ENCODE peak calls at places on chromosomes 6 and 20, in ten cellular contexts. One of them, this sample, is unnamed.

GRCh38 chr20:33387177-33387576 is 14.1 kb downstream of the CDK5RAP1 start:
- DNase-seq in NCI-H1417: no peak
- DNase-seq in EL: peak; percentile 71
- DNase-seq in Daoy: peak; percentile 82
- DNase-seq in tibial nerve: no peak
- DNase-seq in HCEC 1CT: no peak
- DNase-seq in globus pallidus: no peak
- DNase-seq in NCI-H1105: no peak
- DNase-seq in astrocyte of the spinal cord: no peak
- DNase-seq in H54: peak; percentile 58
- DNase-seq in this sample: no peak

GRCh38 chr20:50368813-50369224 is 141.4 kb upstream of the PTPN1 start:
- DNase-seq in NCI-H1417: no peak
- DNase-seq in EL: no peak
- DNase-seq in Daoy: no peak
- DNase-seq in tibial nerve: no peak
- DNase-seq in HCEC 1CT: no peak
- DNase-seq in globus pallidus: no peak
- DNase-seq in NCI-H1105: no peak
- DNase-seq in astrocyte of the spinal cord: no peak
- DNase-seq in H54: no peak
- DNase-seq in this sample: no peak

GRCh38 chr6:148969679-148970078 is 222.8 kb downstream of the UST start:
- DNase-seq in NCI-H1417: peak; percentile 90
- DNase-seq in EL: no peak
- DNase-seq in Daoy: no peak
- DNase-seq in tibial nerve: no peak
- DNase-seq in HCEC 1CT: no peak
- DNase-seq in globus pallidus: no peak
- DNase-seq in NCI-H1105: no peak
- DNase-seq in astrocyte of the spinal cord: peak; percentile 95
- DNase-seq in H54: no peak
- DNase-seq in this sample: no peak

GRCh38 chr6:118489990-118490389 is 58.1 kb upstream of the PLN start:
- DNase-seq in NCI-H1417: no peak
- DNase-seq in EL: no peak
- DNase-seq in Daoy: no peak
- DNase-seq in tibial nerve: no peak
- DNase-seq in HCEC 1CT: no peak
- DNase-seq in globus pallidus: no peak
- DNase-seq in NCI-H1105: no peak
- DNase-seq in astrocyte of the spinal cord: no peak
- DNase-seq in H54: no peak
- DNase-seq in this sample: no peak

GRCh38 chr6:80382796-80383195 is 276.3 kb downstream of the BCKDHB start:
- DNase-seq in NCI-H1417: no peak
- DNase-seq in EL: no peak
- DNase-seq in Daoy: no peak
- DNase-seq in tibial nerve: no peak
- DNase-seq in HCEC 1CT: no peak
- DNase-seq in globus pallidus: no peak
- DNase-seq in NCI-H1105: peak; percentile 2
- DNase-seq in astrocyte of the spinal cord: peak; percentile 63
- DNase-seq in H54: no peak
- DNase-seq in this sample: no peak

GRCh38 chr6:141483561-141484061 is 649.1 kb upstream of the GJE1 start:
- DNase-seq in NCI-H1417: peak; percentile 23
- DNase-seq in EL: peak; percentile 95
- DNase-seq in Daoy: peak; percentile 74
- DNase-seq in tibial nerve: no peak
- DNase-seq in HCEC 1CT: peak; percentile 96
- DNase-seq in globus pallidus: peak; percentile 23
- DNase-seq in NCI-H1105: peak; percentile 52
- DNase-seq in astrocyte of the spinal cord: peak; percentile 93
- DNase-seq in H54: no peak
- DNase-seq in this sample: peak; percentile 87

GRCh38 chr6:156413156-156413555 is 364.0 kb upstream of the ARID1B start:
- DNase-seq in NCI-H1417: no peak
- DNase-seq in EL: peak; percentile 32
- DNase-seq in Daoy: no peak
- DNase-seq in tibial nerve: no peak
- DNase-seq in HCEC 1CT: no peak
- DNase-seq in globus pallidus: no peak
- DNase-seq in NCI-H1105: no peak
- DNase-seq in astrocyte of the spinal cord: no peak
- DNase-seq in H54: no peak
- DNase-seq in this sample: peak; percentile 19

GRCh38 chr20:44485830-44486198 is 10.1 kb downstream of the TTPAL start:
- DNase-seq in NCI-H1417: no peak
- DNase-seq in EL: no peak
- DNase-seq in Daoy: no peak
- DNase-seq in tibial nerve: no peak
- DNase-seq in HCEC 1CT: no peak
- DNase-seq in globus pallidus: no peak
- DNase-seq in NCI-H1105: no peak
- DNase-seq in astrocyte of the spinal cord: no peak
- DNase-seq in H54: no peak
- DNase-seq in this sample: no peak

GRCh38 chr6:169654590-169655391 is 47.0 kb downstream of the WDR27 start:
- DNase-seq in NCI-H1417: peak; percentile 45
- DNase-seq in EL: peak; percentile 68
- DNase-seq in Daoy: peak; percentile 73
- DNase-seq in tibial nerve: peak; percentile 63
- DNase-seq in HCEC 1CT: no peak
- DNase-seq in globus pallidus: peak; percentile 66
- DNase-seq in NCI-H1105: no peak
- DNase-seq in astrocyte of the spinal cord: peak; percentile 83
- DNase-seq in H54: peak; percentile 33
- DNase-seq in this sample: peak; percentile 26

GRCh38 chr20:50980851-50981713 is 22.5 kb downstream of the MOCS3 start:
- DNase-seq in NCI-H1417: peak; percentile 46
- DNase-seq in EL: peak; percentile 78
- DNase-seq in Daoy: peak; percentile 71
- DNase-seq in tibial nerve: no peak
- DNase-seq in HCEC 1CT: peak; percentile 63
- DNase-seq in globus pallidus: peak; percentile 31
- DNase-seq in NCI-H1105: peak; percentile 61
- DNase-seq in astrocyte of the spinal cord: peak; percentile 78
- DNase-seq in H54: no peak
- DNase-seq in this sample: peak; percentile 53

GRCh38 chr6:106133040-106133439 is 46.9 kb downstream of the PRDM1 start:
- DNase-seq in NCI-H1417: no peak
- DNase-seq in EL: no peak
- DNase-seq in Daoy: no peak
- DNase-seq in tibial nerve: no peak
- DNase-seq in HCEC 1CT: no peak
- DNase-seq in globus pallidus: no peak
- DNase-seq in NCI-H1105: peak; percentile 45
- DNase-seq in astrocyte of the spinal cord: no peak
- DNase-seq in H54: no peak
- DNase-seq in this sample: no peak

GRCh38 chr6:165884813-165885765 is 222.0 kb upstream of the PDE10A start:
- DNase-seq in NCI-H1417: no peak
- DNase-seq in EL: peak; percentile 62
- DNase-seq in Daoy: peak; percentile 70
- DNase-seq in tibial nerve: peak; percentile 74
- DNase-seq in HCEC 1CT: peak; percentile 35
- DNase-seq in globus pallidus: peak; percentile 47
- DNase-seq in NCI-H1105: no peak
- DNase-seq in astrocyte of the spinal cord: peak; percentile 68
- DNase-seq in H54: peak; percentile 23
- DNase-seq in this sample: no peak

GRCh38 chr6:33620158-33620583 is 951 bp upstream of the ITPR3 start:
- DNase-seq in NCI-H1417: no peak
- DNase-seq in EL: peak; percentile 63
- DNase-seq in Daoy: peak; percentile 61
- DNase-seq in tibial nerve: no peak
- DNase-seq in HCEC 1CT: peak; percentile 48
- DNase-seq in globus pallidus: no peak
- DNase-seq in NCI-H1105: peak; percentile 41
- DNase-seq in astrocyte of the spinal cord: peak; percentile 34
- DNase-seq in H54: no peak
- DNase-seq in this sample: no peak

GRCh38 chr6:33299237-33299944 is 649 bp upstream of the RGL2 start:
- DNase-seq in NCI-H1417: peak; percentile 93
- DNase-seq in EL: peak; percentile 95
- DNase-seq in Daoy: peak; percentile 97
- DNase-seq in tibial nerve: peak; percentile 77
- DNase-seq in HCEC 1CT: peak; percentile 90
- DNase-seq in globus pallidus: peak; percentile 89
- DNase-seq in NCI-H1105: peak; percentile 91
- DNase-seq in astrocyte of the spinal cord: peak; percentile 94
- DNase-seq in H54: peak; percentile 75
- DNase-seq in this sample: peak; percentile 86

GRCh38 chr20:341682-342081 is 5.2 kb upstream of the NRSN2 start:
- DNase-seq in NCI-H1417: no peak
- DNase-seq in EL: peak; percentile 94
- DNase-seq in Daoy: peak; percentile 84
- DNase-seq in tibial nerve: no peak
- DNase-seq in HCEC 1CT: peak; percentile 95
- DNase-seq in globus pallidus: no peak
- DNase-seq in NCI-H1105: no peak
- DNase-seq in astrocyte of the spinal cord: peak; percentile 84
- DNase-seq in H54: no peak
- DNase-seq in this sample: peak; percentile 72

GRCh38 chr6:92341224-92341623 is 1078.1 kb downstream of the EPHA7 start:
- DNase-seq in NCI-H1417: no peak
- DNase-seq in EL: no peak
- DNase-seq in Daoy: no peak
- DNase-seq in tibial nerve: no peak
- DNase-seq in HCEC 1CT: no peak
- DNase-seq in globus pallidus: no peak
- DNase-seq in NCI-H1105: no peak
- DNase-seq in astrocyte of the spinal cord: no peak
- DNase-seq in H54: no peak
- DNase-seq in this sample: no peak

GRCh38 chr6:46323312-46323965 is 152.7 kb upstream of the ENPP5 start:
- DNase-seq in NCI-H1417: no peak
- DNase-seq in EL: peak; percentile 62
- DNase-seq in Daoy: peak; percentile 74
- DNase-seq in tibial nerve: no peak
- DNase-seq in HCEC 1CT: peak; percentile 95
- DNase-seq in globus pallidus: peak; percentile 14
- DNase-seq in NCI-H1105: no peak
- DNase-seq in astrocyte of the spinal cord: peak; percentile 86
- DNase-seq in H54: no peak
- DNase-seq in this sample: no peak

GRCh38 chr6:72533601-72534000 is 88.3 kb upstream of the KCNQ5 start:
- DNase-seq in NCI-H1417: no peak
- DNase-seq in EL: peak; percentile 18
- DNase-seq in Daoy: no peak
- DNase-seq in tibial nerve: no peak
- DNase-seq in HCEC 1CT: peak; percentile 6
- DNase-seq in globus pallidus: no peak
- DNase-seq in NCI-H1105: no peak
- DNase-seq in astrocyte of the spinal cord: no peak
- DNase-seq in H54: no peak
- DNase-seq in this sample: no peak

GRCh38 chr6:5104667-5105066 is 19.5 kb downstream of the PPP1R3G start:
- DNase-seq in NCI-H1417: no peak
- DNase-seq in EL: no peak
- DNase-seq in Daoy: no peak
- DNase-seq in tibial nerve: no peak
- DNase-seq in HCEC 1CT: no peak
- DNase-seq in globus pallidus: no peak
- DNase-seq in NCI-H1105: no peak
- DNase-seq in astrocyte of the spinal cord: no peak
- DNase-seq in H54: no peak
- DNase-seq in this sample: no peak

GRCh38 chr6:145267076-145267867 is 468.0 kb downstream of the EPM2A start:
- DNase-seq in NCI-H1417: no peak
- DNase-seq in EL: no peak
- DNase-seq in Daoy: no peak
- DNase-seq in tibial nerve: no peak
- DNase-seq in HCEC 1CT: no peak
- DNase-seq in globus pallidus: no peak
- DNase-seq in NCI-H1105: no peak
- DNase-seq in astrocyte of the spinal cord: no peak
- DNase-seq in H54: no peak
- DNase-seq in this sample: no peak

GRCh38 chr6:55886185-55886836 is 10.9 kb upstream of the BMP5 start:
- DNase-seq in NCI-H1417: peak; percentile 47
- DNase-seq in EL: peak; percentile 25
- DNase-seq in Daoy: no peak
- DNase-seq in tibial nerve: no peak
- DNase-seq in HCEC 1CT: peak; percentile 43
- DNase-seq in globus pallidus: peak; percentile 2
- DNase-seq in NCI-H1105: peak; percentile 9
- DNase-seq in astrocyte of the spinal cord: peak; percentile 44
- DNase-seq in H54: no peak
- DNase-seq in this sample: no peak

GRCh38 chr6:133918208-133918930 is 29.5 kb downstream of the TCF21 start:
- DNase-seq in NCI-H1417: peak; percentile 80
- DNase-seq in EL: no peak
- DNase-seq in Daoy: no peak
- DNase-seq in tibial nerve: no peak
- DNase-seq in HCEC 1CT: no peak
- DNase-seq in globus pallidus: no peak
- DNase-seq in NCI-H1105: no peak
- DNase-seq in astrocyte of the spinal cord: no peak
- DNase-seq in H54: no peak
- DNase-seq in this sample: no peak

GRCh38 chr6:26158581-26159416 is 71.6 kb downstream of the HFE start:
- DNase-seq in NCI-H1417: peak; percentile 54
- DNase-seq in EL: peak; percentile 68
- DNase-seq in Daoy: peak; percentile 67
- DNase-seq in tibial nerve: no peak
- DNase-seq in HCEC 1CT: peak; percentile 63
- DNase-seq in globus pallidus: peak; percentile 55
- DNase-seq in NCI-H1105: no peak
- DNase-seq in astrocyte of the spinal cord: peak; percentile 62
- DNase-seq in H54: no peak
- DNase-seq in this sample: peak; percentile 34

GRCh38 chr6:43838276-43839036 is 68.4 kb downstream of the VEGFA start:
- DNase-seq in NCI-H1417: no peak
- DNase-seq in EL: peak; percentile 81
- DNase-seq in Daoy: peak; percentile 35
- DNase-seq in tibial nerve: peak; percentile 28
- DNase-seq in HCEC 1CT: peak; percentile 75
- DNase-seq in globus pallidus: no peak
- DNase-seq in NCI-H1105: no peak
- DNase-seq in astrocyte of the spinal cord: peak; percentile 65
- DNase-seq in H54: peak; percentile 78
- DNase-seq in this sample: peak; percentile 40

GRCh38 chr20:20210327-20210726 is 157.6 kb upstream of the INSM1 start:
- DNase-seq in NCI-H1417: no peak
- DNase-seq in EL: peak; percentile 27
- DNase-seq in Daoy: peak; percentile 62
- DNase-seq in tibial nerve: no peak
- DNase-seq in HCEC 1CT: no peak
- DNase-seq in globus pallidus: peak; percentile 36
- DNase-seq in NCI-H1105: no peak
- DNase-seq in astrocyte of the spinal cord: no peak
- DNase-seq in H54: no peak
- DNase-seq in this sample: no peak

GRCh38 chr6:164010446-164011071 is 596.0 kb downstream of the QKI start:
- DNase-seq in NCI-H1417: no peak
- DNase-seq in EL: no peak
- DNase-seq in Daoy: no peak
- DNase-seq in tibial nerve: no peak
- DNase-seq in HCEC 1CT: no peak
- DNase-seq in globus pallidus: peak; percentile 63
- DNase-seq in NCI-H1105: no peak
- DNase-seq in astrocyte of the spinal cord: no peak
- DNase-seq in H54: no peak
- DNase-seq in this sample: no peak

GRCh38 chr20:3318226-3318884 is 79.4 kb upstream of the SLC4A11 start:
- DNase-seq in NCI-H1417: no peak
- DNase-seq in EL: peak; percentile 15
- DNase-seq in Daoy: no peak
- DNase-seq in tibial nerve: no peak
- DNase-seq in HCEC 1CT: no peak
- DNase-seq in globus pallidus: no peak
- DNase-seq in NCI-H1105: no peak
- DNase-seq in astrocyte of the spinal cord: peak; percentile 14
- DNase-seq in H54: no peak
- DNase-seq in this sample: no peak

GRCh38 chr6:136077834-136078576 is 172.1 kb downstream of the MTFR2 start:
- DNase-seq in NCI-H1417: no peak
- DNase-seq in EL: peak; percentile 95
- DNase-seq in Daoy: peak; percentile 78
- DNase-seq in tibial nerve: no peak
- DNase-seq in HCEC 1CT: peak; percentile 90
- DNase-seq in globus pallidus: no peak
- DNase-seq in NCI-H1105: no peak
- DNase-seq in astrocyte of the spinal cord: peak; percentile 91
- DNase-seq in H54: no peak
- DNase-seq in this sample: peak; percentile 62